ENCODE peak calls at places on chromosome 17, in five cellular contexts. One of them, this sample, is unnamed.

GRCh38 chr17:38563362-38564253 is 42.1 kb downstream of the SRCIN1 start:
- DNase-seq in cardiac fibroblast: no peak
- DNase-seq in tibial nerve: no peak
- DNase-seq in IMR-90: no peak
- DNase-seq in neural progenitor cell: peak; percentile 84
- DNase-seq in this sample: no peak

GRCh38 chr17:5219536-5219935 is 15.1 kb downstream of the SCIMP start:
- DNase-seq in cardiac fibroblast: no peak
- DNase-seq in tibial nerve: no peak
- DNase-seq in IMR-90: no peak
- DNase-seq in neural progenitor cell: no peak
- DNase-seq in this sample: no peak

GRCh38 chr17:10270258-10270657 is 71.9 kb upstream of the GAS7 start:
- DNase-seq in cardiac fibroblast: peak; percentile 27
- DNase-seq in tibial nerve: no peak
- DNase-seq in IMR-90: no peak
- DNase-seq in neural progenitor cell: no peak
- DNase-seq in this sample: no peak

GRCh38 chr17:63950940-63951907 is 19.1 kb upstream of the CD79B start:
- DNase-seq in cardiac fibroblast: no peak
- DNase-seq in tibial nerve: no peak
- DNase-seq in IMR-90: no peak
- DNase-seq in neural progenitor cell: no peak
- DNase-seq in this sample: no peak

GRCh38 chr17:19386276-19386863 is 620 bp downstream of the MFAP4 start:
- DNase-seq in cardiac fibroblast: peak; percentile 77
- DNase-seq in tibial nerve: peak; percentile 69
- DNase-seq in IMR-90: peak; percentile 92
- DNase-seq in neural progenitor cell: peak; percentile 24
- DNase-seq in this sample: peak; percentile 78

GRCh38 chr17:2697611-2698162 is 13.9 kb downstream of the CLUH start:
- DNase-seq in cardiac fibroblast: no peak
- DNase-seq in tibial nerve: no peak
- DNase-seq in IMR-90: no peak
- DNase-seq in neural progenitor cell: no peak
- DNase-seq in this sample: no peak

GRCh38 chr17:5557485-5557884 is 26.8 kb downstream of the NLRP1 start:
- DNase-seq in cardiac fibroblast: peak; percentile 51
- DNase-seq in tibial nerve: no peak
- DNase-seq in IMR-90: peak; percentile 84
- DNase-seq in neural progenitor cell: no peak
- DNase-seq in this sample: peak; percentile 59

GRCh38 chr17:75208161-75208560 is 2.7 kb downstream of the NUP85 start:
- DNase-seq in cardiac fibroblast: no peak
- DNase-seq in tibial nerve: no peak
- DNase-seq in IMR-90: no peak
- DNase-seq in neural progenitor cell: no peak
- DNase-seq in this sample: no peak

GRCh38 chr17:37160940-37161339 is 212.2 kb downstream of the AATF start:
- DNase-seq in cardiac fibroblast: peak; percentile 57
- DNase-seq in tibial nerve: no peak
- DNase-seq in IMR-90: peak; percentile 57
- DNase-seq in neural progenitor cell: no peak
- DNase-seq in this sample: peak; percentile 79

GRCh38 chr17:76268015-76268749 is 3.0 kb downstream of the UBALD2 start:
- DNase-seq in cardiac fibroblast: peak; percentile 93
- DNase-seq in tibial nerve: peak; percentile 83
- DNase-seq in IMR-90: peak; percentile 45
- DNase-seq in neural progenitor cell: no peak
- DNase-seq in this sample: peak; percentile 90

GRCh38 chr17:78137392-78138203 is 7.0 kb downstream of the TMC8 start:
- DNase-seq in cardiac fibroblast: no peak
- DNase-seq in tibial nerve: no peak
- DNase-seq in IMR-90: no peak
- DNase-seq in neural progenitor cell: no peak
- DNase-seq in this sample: no peak

GRCh38 chr17:62591323-62591722 is 36.1 kb upstream of the MRC2 start:
- DNase-seq in cardiac fibroblast: no peak
- DNase-seq in tibial nerve: peak; percentile 19
- DNase-seq in IMR-90: no peak
- DNase-seq in neural progenitor cell: no peak
- DNase-seq in this sample: no peak

GRCh38 chr17:17800504-17801021 is 36.2 kb downstream of the SREBF1 start:
- DNase-seq in cardiac fibroblast: no peak
- DNase-seq in tibial nerve: no peak
- DNase-seq in IMR-90: no peak
- DNase-seq in neural progenitor cell: no peak
- DNase-seq in this sample: no peak

GRCh38 chr17:1455291-1455747 is 713 bp downstream of the CRK start:
- DNase-seq in cardiac fibroblast: peak; percentile 78
- DNase-seq in tibial nerve: peak; percentile 43
- DNase-seq in IMR-90: peak; percentile 67
- DNase-seq in neural progenitor cell: peak; percentile 82
- DNase-seq in this sample: peak; percentile 77

GRCh38 chr17:77516902-77517301 is 376.1 kb downstream of the SEC14L1 start:
- DNase-seq in cardiac fibroblast: peak; percentile 28
- DNase-seq in tibial nerve: no peak
- DNase-seq in IMR-90: peak; percentile 79
- DNase-seq in neural progenitor cell: no peak
- DNase-seq in this sample: peak; percentile 54

GRCh38 chr17:57226793-57227192 is 29.5 kb upstream of the MSI2 start:
- DNase-seq in cardiac fibroblast: no peak
- DNase-seq in tibial nerve: no peak
- DNase-seq in IMR-90: no peak
- DNase-seq in neural progenitor cell: no peak
- DNase-seq in this sample: no peak

GRCh38 chr17:70820276-70820675 is 650.9 kb downstream of the KCNJ2 start:
- DNase-seq in cardiac fibroblast: no peak
- DNase-seq in tibial nerve: no peak
- DNase-seq in IMR-90: peak; percentile 59
- DNase-seq in neural progenitor cell: no peak
- DNase-seq in this sample: no peak

GRCh38 chr17:21493993-21494392 is 117.8 kb downstream of the KCNJ12 start:
- DNase-seq in cardiac fibroblast: no peak
- DNase-seq in tibial nerve: no peak
- DNase-seq in IMR-90: no peak
- DNase-seq in neural progenitor cell: no peak
- DNase-seq in this sample: no peak

GRCh38 chr17:42502926-42503325 is 33.1 kb upstream of the NAGLU start:
- DNase-seq in cardiac fibroblast: no peak
- DNase-seq in tibial nerve: no peak
- DNase-seq in IMR-90: no peak
- DNase-seq in neural progenitor cell: no peak
- DNase-seq in this sample: no peak

GRCh38 chr17:77303620-77304019 is 162.9 kb downstream of the SEC14L1 start:
- DNase-seq in cardiac fibroblast: no peak
- DNase-seq in tibial nerve: no peak
- DNase-seq in IMR-90: peak; percentile 49
- DNase-seq in neural progenitor cell: no peak
- DNase-seq in this sample: no peak

GRCh38 chr17:77353684-77354419 is 213.1 kb downstream of the SEC14L1 start:
- DNase-seq in cardiac fibroblast: no peak
- DNase-seq in tibial nerve: no peak
- DNase-seq in IMR-90: peak; percentile 53
- DNase-seq in neural progenitor cell: no peak
- DNase-seq in this sample: no peak

GRCh38 chr17:42422412-42422957 is 571 bp downstream of the CAVIN1 start:
- DNase-seq in cardiac fibroblast: peak; percentile 35
- DNase-seq in tibial nerve: no peak
- DNase-seq in IMR-90: peak; percentile 32
- DNase-seq in neural progenitor cell: peak; percentile 57
- DNase-seq in this sample: no peak

GRCh38 chr17:61323696-61324539 is 75.7 kb upstream of the TBX2 start:
- DNase-seq in cardiac fibroblast: no peak
- DNase-seq in tibial nerve: no peak
- DNase-seq in IMR-90: peak; percentile 63
- DNase-seq in neural progenitor cell: no peak
- DNase-seq in this sample: no peak

GRCh38 chr17:52754838-52755237 is 596.3 kb upstream of the CA10 start:
- DNase-seq in cardiac fibroblast: no peak
- DNase-seq in tibial nerve: no peak
- DNase-seq in IMR-90: no peak
- DNase-seq in neural progenitor cell: no peak
- DNase-seq in this sample: no peak

GRCh38 chr17:67438669-67439068 is 61.6 kb downstream of the PITPNC1 start:
- DNase-seq in cardiac fibroblast: no peak
- DNase-seq in tibial nerve: no peak
- DNase-seq in IMR-90: no peak
- DNase-seq in neural progenitor cell: peak; percentile 28
- DNase-seq in this sample: no peak

GRCh38 chr17:77352996-77353395 is 212.2 kb downstream of the SEC14L1 start:
- DNase-seq in cardiac fibroblast: no peak
- DNase-seq in tibial nerve: no peak
- DNase-seq in IMR-90: no peak
- DNase-seq in neural progenitor cell: no peak
- DNase-seq in this sample: no peak

GRCh38 chr17:58995247-58995940 is 111.3 kb downstream of the TRIM37 start:
- DNase-seq in cardiac fibroblast: peak; percentile 23
- DNase-seq in tibial nerve: no peak
- DNase-seq in IMR-90: peak; percentile 67
- DNase-seq in neural progenitor cell: no peak
- DNase-seq in this sample: no peak

GRCh38 chr17:73013816-73014663 is 78.4 kb downstream of the SLC39A11 start:
- DNase-seq in cardiac fibroblast: peak; percentile 12
- DNase-seq in tibial nerve: no peak
- DNase-seq in IMR-90: peak; percentile 24
- DNase-seq in neural progenitor cell: peak; percentile 44
- DNase-seq in this sample: no peak

GRCh38 chr17:48002208-48002919 is 31.5 kb downstream of the CDK5RAP3 start:
- DNase-seq in cardiac fibroblast: peak; percentile 78
- DNase-seq in tibial nerve: no peak
- DNase-seq in IMR-90: peak; percentile 87
- DNase-seq in neural progenitor cell: peak; percentile 48
- DNase-seq in this sample: peak; percentile 80

GRCh38 chr17:77049440-77049839 is 91.3 kb upstream of the SEC14L1 start:
- DNase-seq in cardiac fibroblast: no peak
- DNase-seq in tibial nerve: no peak
- DNase-seq in IMR-90: no peak
- DNase-seq in neural progenitor cell: no peak
- DNase-seq in this sample: no peak

GRCh38 chr17:83100853-83101391 is 21.5 kb downstream of the METRNL start:
- DNase-seq in cardiac fibroblast: no peak
- DNase-seq in tibial nerve: no peak
- DNase-seq in IMR-90: no peak
- DNase-seq in neural progenitor cell: no peak
- DNase-seq in this sample: no peak

DNA sequence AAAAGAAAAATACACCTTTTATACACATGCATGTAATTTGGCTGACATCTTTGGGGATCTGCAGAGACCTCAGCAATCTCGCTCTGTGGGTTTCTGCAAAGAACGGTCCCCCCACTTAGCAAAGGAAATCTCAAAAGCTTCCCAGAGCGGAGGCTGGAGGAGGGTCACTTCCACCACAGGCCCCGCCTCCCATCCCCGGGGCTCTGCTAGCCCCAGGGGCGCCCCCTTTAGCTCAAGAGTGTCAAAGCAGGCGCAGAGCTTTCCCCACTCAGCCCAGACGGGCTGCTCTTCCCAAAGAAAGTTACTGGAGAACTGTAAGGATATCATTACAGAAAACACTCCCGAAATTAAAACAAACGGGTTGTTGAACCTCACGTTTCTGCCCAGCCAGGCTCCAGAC is 11.4 kb downstream of the SLC13A5 start:
- DNase-seq in cardiac fibroblast: peak; percentile 17
- DNase-seq in tibial nerve: no peak
- DNase-seq in IMR-90: no peak
- DNase-seq in neural progenitor cell: peak; percentile 86
- DNase-seq in this sample: peak; percentile 17
- TF ChIP-seq CTCF in cardiac fibroblast: peak; percentile 41
- TF ChIP-seq CTCF in tibial nerve: no peak
- TF ChIP-seq CTCF in IMR-90: peak; percentile 29
- TF ChIP-seq CTCF in neural progenitor cell: peak; percentile 72
- TF ChIP-seq CTCF in this sample: peak; percentile 31

GRCh38 chr17:7296189-7296861 is 1.9 kb upstream of the YBX2 start:
- DNase-seq in cardiac fibroblast: peak; percentile 87
- DNase-seq in tibial nerve: peak; percentile 73
- DNase-seq in IMR-90: peak; percentile 74
- DNase-seq in neural progenitor cell: peak; percentile 94
- DNase-seq in this sample: peak; percentile 82
- H3K4me3 ChIP-seq in cardiac fibroblast: no peak overlapping the region
- H3K4me3 ChIP-seq in tibial nerve: no peak overlapping the region
- H3K4me3 ChIP-seq in IMR-90: no peak overlapping the region
- H3K4me3 ChIP-seq in neural progenitor cell: no peak overlapping the region
- H3K4me3 ChIP-seq in this sample: no peak overlapping the region

GRCh38 chr17:49707246-49707607 is 537 bp downstream of the SLC35B1 start:
- DNase-seq in cardiac fibroblast: peak; percentile 29
- DNase-seq in tibial nerve: no peak
- DNase-seq in IMR-90: no peak
- DNase-seq in neural progenitor cell: peak; percentile 51
- DNase-seq in this sample: no peak
- TF ChIP-seq CTCF in cardiac fibroblast: peak; percentile 7
- TF ChIP-seq CTCF in tibial nerve: no peak
- TF ChIP-seq CTCF in IMR-90: no peak
- TF ChIP-seq CTCF in neural progenitor cell: no peak
- TF ChIP-seq CTCF in this sample: no peak

GRCh38 chr17:81939881-81940385 is 2.8 kb upstream of the PYCR1 start:
- DNase-seq in cardiac fibroblast: peak; percentile 79
- DNase-seq in tibial nerve: no peak
- DNase-seq in IMR-90: no peak
- DNase-seq in neural progenitor cell: no peak
- DNase-seq in this sample: no peak
- H3K4me3 ChIP-seq in cardiac fibroblast: no peak overlapping the region
- H3K4me3 ChIP-seq in tibial nerve: no peak overlapping the region
- H3K4me3 ChIP-seq in IMR-90: no peak overlapping the region
- H3K4me3 ChIP-seq in neural progenitor cell: no peak overlapping the region
- H3K4me3 ChIP-seq in this sample: no peak overlapping the region

DNA sequence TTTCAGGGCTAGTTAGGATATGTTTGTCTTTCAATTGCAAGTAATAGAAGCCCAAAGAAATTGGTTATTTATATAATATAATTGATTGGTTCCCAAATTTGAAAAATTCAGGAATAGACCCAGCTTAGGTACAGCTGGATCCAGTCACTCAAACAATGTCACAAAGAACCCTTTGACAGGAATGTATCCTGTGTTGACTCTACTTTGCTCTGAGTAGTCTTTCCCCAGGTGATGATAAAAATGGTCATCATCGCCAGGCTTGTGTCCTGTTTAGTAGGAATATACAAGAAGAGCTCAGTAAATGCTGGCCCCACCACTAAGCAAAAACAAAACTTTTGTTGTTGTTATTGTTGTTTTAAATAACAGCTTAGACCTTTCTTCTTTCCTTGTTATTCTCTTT is 35.0 kb downstream of the MAPT start:
- DNase-seq in cardiac fibroblast: no peak
- DNase-seq in tibial nerve: no peak
- DNase-seq in IMR-90: no peak
- DNase-seq in neural progenitor cell: no peak
- DNase-seq in this sample: no peak
- TF ChIP-seq CTCF in cardiac fibroblast: no peak
- TF ChIP-seq CTCF in tibial nerve: no peak
- TF ChIP-seq CTCF in IMR-90: no peak
- TF ChIP-seq CTCF in neural progenitor cell: no peak
- TF ChIP-seq CTCF in this sample: no peak

GRCh38 chr17:7929158-7930029 is at the start of gene KCNAB3:
- DNase-seq in cardiac fibroblast: peak; percentile 80
- DNase-seq in tibial nerve: no peak
- DNase-seq in IMR-90: peak; percentile 69
- DNase-seq in neural progenitor cell: peak; percentile 95
- DNase-seq in this sample: peak; percentile 73
- H3K4me3 ChIP-seq in cardiac fibroblast: peak within 1 kb of the TSS; percentile 42
- H3K4me3 ChIP-seq in tibial nerve: no peak within 1 kb of the TSS
- H3K4me3 ChIP-seq in IMR-90: peak within 1 kb of the TSS; percentile 49
- H3K4me3 ChIP-seq in neural progenitor cell: peak within 1 kb of the TSS; percentile 57
- H3K4me3 ChIP-seq in this sample: peak within 1 kb of the TSS; percentile 54

This sample was measured in fibroblast of pulmonary artery.